ENCODE peak calls at places on chromosomes 16 and 17, in ten cellular contexts. G, M, R, D, Z, U, F, C, A and N are unnamed samples.

GRCh38 chr17:6577686-6578263 is 21.4 kb upstream of the PITPNM3 start:
- DNase-seq in G (no peak), M (no peak), R (no peak), D (no peak), Z (no peak), U (no peak), F (no peak), C (no peak), A (no peak), N (no peak)

GRCh38 chr16:22728167-22728836 is 85.7 kb upstream of the HS3ST2 start:
- DNase-seq in G (no peak), M (no peak), R (no peak), D (no peak), Z (no peak), U (no peak), F (no peak), C (no peak), A (no peak), N (no peak)

GRCh38 chr17:64546716-64547115 is 39.9 kb downstream of the CEP95 start:
- DNase-seq in G (no peak), M (no peak), R (no peak), D (no peak), Z (no peak), U (no peak), F (no peak), C (no peak), A (no peak), N (no peak)

GRCh38 chr16:8885674-8886592 is 3.8 kb downstream of the LITAFD start:
- DNase-seq in G (no peak), M (no peak), R (no peak), D (no peak), Z (no peak), U (peak; percentile 64), F (no peak), C (peak; percentile 51), A (no peak), N (peak; percentile 24)

GRCh38 chr17:44438634-44439033 is 49.2 kb upstream of the ITGA2B start:
- DNase-seq in G (no peak), M (peak; percentile 5), R (no peak), D (no peak), Z (no peak), U (no peak), F (no peak), C (no peak), A (no peak), N (no peak)

GRCh38 chr17:32275060-32276042 is 9.7 kb downstream of the RHBDL3 start:
- DNase-seq in G (peak; percentile 78), M (no peak), R (peak; percentile 82), D (no peak), Z (peak; percentile 90), U (no peak), F (peak; percentile 82), C (peak; percentile 64), A (no peak), N (peak; percentile 98)

GRCh38 chr16:9739301-9739700 is 442.9 kb downstream of the GRIN2A start:
- DNase-seq in G (no peak), M (no peak), R (no peak), D (no peak), Z (no peak), U (no peak), F (no peak), C (no peak), A (no peak), N (no peak)

GRCh38 chr16:82061861-82062525 is 26.9 kb downstream of the HSD17B2 start:
- DNase-seq in G (no peak), M (no peak), R (peak; percentile 8), D (no peak), Z (no peak), U (no peak), F (no peak), C (no peak), A (no peak), N (peak; percentile 63)

GRCh38 chr16:1906052-1906845 is 12.0 kb downstream of the HS3ST6 start:
- DNase-seq in G (no peak), M (no peak), R (no peak), D (no peak), Z (no peak), U (no peak), F (no peak), C (no peak), A (no peak), N (no peak)

GRCh38 chr17:10171057-10171456 is 27.3 kb downstream of the GAS7 start:
- DNase-seq in G (no peak), M (no peak), R (no peak), D (no peak), Z (no peak), U (no peak), F (no peak), C (peak; percentile 63), A (peak; percentile 5), N (peak; percentile 37)

GRCh38 chr17:81416612-81417011 is 21.4 kb downstream of the BAHCC1 start:
- DNase-seq in G (no peak), M (no peak), R (no peak), D (no peak), Z (no peak), U (no peak), F (no peak), C (no peak), A (no peak), N (no peak)

GRCh38 chr17:80692931-80693467 is 148.4 kb downstream of the RPTOR start:
- DNase-seq in G (no peak), M (no peak), R (no peak), D (no peak), Z (no peak), U (no peak), F (peak; percentile 53), C (no peak), A (no peak), N (no peak)

GRCh38 chr17:9266031-9266680 is 244.8 kb downstream of the NTN1 start:
- DNase-seq in G (no peak), M (no peak), R (no peak), D (no peak), Z (no peak), U (no peak), F (peak; percentile 28), C (no peak), A (no peak), N (no peak)

GRCh38 chr17:37207103-37207502 is 168.7 kb upstream of the C17orf78 start:
- DNase-seq in G (no peak), M (no peak), R (no peak), D (no peak), Z (no peak), U (no peak), F (no peak), C (no peak), A (no peak), N (no peak)

GRCh38 chr17:73901661-73902415 is 257.6 kb upstream of the SDK2 start:
- DNase-seq in G (no peak), M (peak; percentile 27), R (no peak), D (peak; percentile 8), Z (no peak), U (peak; percentile 82), F (peak; percentile 90), C (peak; percentile 32), A (no peak), N (peak; percentile 58)

GRCh38 chr17:64628641-64629040 is 33.5 kb downstream of the SMURF2 start:
- DNase-seq in G (no peak), M (no peak), R (no peak), D (no peak), Z (no peak), U (no peak), F (no peak), C (no peak), A (no peak), N (no peak)

GRCh38 chr17:81180836-81181810 is 15.1 kb upstream of the AATK start:
- DNase-seq in G (no peak), M (no peak), R (no peak), D (no peak), Z (no peak), U (no peak), F (no peak), C (no peak), A (no peak), N (no peak)

GRCh38 chr17:56676807-56677206 is 83.3 kb downstream of the NOG start:
- DNase-seq in G (no peak), M (no peak), R (no peak), D (no peak), Z (no peak), U (no peak), F (no peak), C (no peak), A (no peak), N (peak; percentile 37)